ENCODE peak calls at places on chromosomes 1 and 21, in four cellular contexts. One of them, this sample, is unnamed.
A peak's percentile ranks its signal among the peaks of the same experiment; 100 is the strongest.

GRCh38 chr1:2639607-2640521 is 7.0 kb upstream of the MMEL1 start:
- DNase-seq in left lung: no peak
- DNase-seq in activated CD4-positive, CD25-positive, alpha-beta regulatory T cell treated with anti-CD3 and anti-CD28 coated beads, Interleukin-2, amount 50 U/mL, for 72 hours: no peak
- DNase-seq in stimulated activated naive CD8-positive, alpha-beta T cell treated with anti-CD3 and anti-CD28 coated beads, Interleukin-15, Interleukin-2, amounts not matched to agents 100 U/mL and 50 U/mL, for 24 hours: no peak
- DNase-seq in this sample: no peak

GRCh38 chr1:118483245-118484006 is 298.4 kb upstream of the SPAG17 start:
- DNase-seq in left lung: no peak
- DNase-seq in activated CD4-positive, CD25-positive, alpha-beta regulatory T cell treated with anti-CD3 and anti-CD28 coated beads, Interleukin-2, amount 50 U/mL, for 72 hours: no peak
- DNase-seq in stimulated activated naive CD8-positive, alpha-beta T cell treated with anti-CD3 and anti-CD28 coated beads, Interleukin-15, Interleukin-2, amounts not matched to agents 100 U/mL and 50 U/mL, for 24 hours: no peak
- DNase-seq in this sample: no peak

GRCh38 chr1:175373786-175374623 is 181.4 kb upstream of the KIAA0040 start:
- DNase-seq in stimulated activated naive CD8-positive, alpha-beta T cell treated with anti-CD3 and anti-CD28 coated beads, Interleukin-15, Interleukin-2, amounts not matched to agents 100 U/mL and 50 U/mL, for 24 hours: peak; percentile 31
- DNase-seq in left lung: no peak
- DNase-seq in activated CD4-positive, CD25-positive, alpha-beta regulatory T cell treated with anti-CD3 and anti-CD28 coated beads, Interleukin-2, amount 50 U/mL, for 72 hours: no peak
- DNase-seq in this sample: peak; percentile 33

GRCh38 chr1:197356723-197357533 is 88.9 kb downstream of the CRB1 start:
- DNase-seq in left lung: no peak
- DNase-seq in stimulated activated naive CD8-positive, alpha-beta T cell treated with anti-CD3 and anti-CD28 coated beads, Interleukin-15, Interleukin-2, amounts not matched to agents 100 U/mL and 50 U/mL, for 24 hours: no peak
- DNase-seq in activated CD4-positive, CD25-positive, alpha-beta regulatory T cell treated with anti-CD3 and anti-CD28 coated beads, Interleukin-2, amount 50 U/mL, for 72 hours: no peak
- DNase-seq in this sample: peak; percentile 40

GRCh38 chr1:63635681-63636080 is 42.5 kb downstream of the PGM1 start:
- DNase-seq in activated CD4-positive, CD25-positive, alpha-beta regulatory T cell treated with anti-CD3 and anti-CD28 coated beads, Interleukin-2, amount 50 U/mL, for 72 hours: no peak
- DNase-seq in stimulated activated naive CD8-positive, alpha-beta T cell treated with anti-CD3 and anti-CD28 coated beads, Interleukin-15, Interleukin-2, amounts not matched to agents 100 U/mL and 50 U/mL, for 24 hours: no peak
- DNase-seq in left lung: no peak
- DNase-seq in this sample: no peak

GRCh38 chr1:185608166-185608565 is 126.0 kb upstream of the HMCN1 start:
- DNase-seq in activated CD4-positive, CD25-positive, alpha-beta regulatory T cell treated with anti-CD3 and anti-CD28 coated beads, Interleukin-2, amount 50 U/mL, for 72 hours: no peak
- DNase-seq in stimulated activated naive CD8-positive, alpha-beta T cell treated with anti-CD3 and anti-CD28 coated beads, Interleukin-15, Interleukin-2, amounts not matched to agents 100 U/mL and 50 U/mL, for 24 hours: no peak
- DNase-seq in left lung: no peak
- DNase-seq in this sample: no peak

GRCh38 chr1:18928985-18929384 is 26.6 kb upstream of the ALDH4A1 start:
- DNase-seq in left lung: no peak
- DNase-seq in stimulated activated naive CD8-positive, alpha-beta T cell treated with anti-CD3 and anti-CD28 coated beads, Interleukin-15, Interleukin-2, amounts not matched to agents 100 U/mL and 50 U/mL, for 24 hours: no peak
- DNase-seq in activated CD4-positive, CD25-positive, alpha-beta regulatory T cell treated with anti-CD3 and anti-CD28 coated beads, Interleukin-2, amount 50 U/mL, for 72 hours: no peak
- DNase-seq in this sample: no peak

GRCh38 chr1:151135433-151136385 is 10.7 kb downstream of the SEMA6C start:
- DNase-seq in activated CD4-positive, CD25-positive, alpha-beta regulatory T cell treated with anti-CD3 and anti-CD28 coated beads, Interleukin-2, amount 50 U/mL, for 72 hours: peak; percentile 25
- DNase-seq in stimulated activated naive CD8-positive, alpha-beta T cell treated with anti-CD3 and anti-CD28 coated beads, Interleukin-15, Interleukin-2, amounts not matched to agents 100 U/mL and 50 U/mL, for 24 hours: no peak
- DNase-seq in left lung: no peak
- DNase-seq in this sample: no peak

GRCh38 chr1:46489638-46490602 is at the start of gene DMBX1:
- DNase-seq in stimulated activated naive CD8-positive, alpha-beta T cell treated with anti-CD3 and anti-CD28 coated beads, Interleukin-15, Interleukin-2, amounts not matched to agents 100 U/mL and 50 U/mL, for 24 hours: peak; percentile 53
- DNase-seq in left lung: peak; percentile 82
- DNase-seq in activated CD4-positive, CD25-positive, alpha-beta regulatory T cell treated with anti-CD3 and anti-CD28 coated beads, Interleukin-2, amount 50 U/mL, for 72 hours: no peak
- DNase-seq in this sample: no peak

GRCh38 chr1:113536182-113536780 is 146.0 kb downstream of the MAGI3 start:
- DNase-seq in activated CD4-positive, CD25-positive, alpha-beta regulatory T cell treated with anti-CD3 and anti-CD28 coated beads, Interleukin-2, amount 50 U/mL, for 72 hours: no peak
- DNase-seq in left lung: no peak
- DNase-seq in stimulated activated naive CD8-positive, alpha-beta T cell treated with anti-CD3 and anti-CD28 coated beads, Interleukin-15, Interleukin-2, amounts not matched to agents 100 U/mL and 50 U/mL, for 24 hours: no peak
- DNase-seq in this sample: no peak

GRCh38 chr1:203306089-203306969 is 1.0 kb downstream of the BTG2 start:
- DNase-seq in left lung: no peak
- DNase-seq in activated CD4-positive, CD25-positive, alpha-beta regulatory T cell treated with anti-CD3 and anti-CD28 coated beads, Interleukin-2, amount 50 U/mL, for 72 hours: no peak
- DNase-seq in stimulated activated naive CD8-positive, alpha-beta T cell treated with anti-CD3 and anti-CD28 coated beads, Interleukin-15, Interleukin-2, amounts not matched to agents 100 U/mL and 50 U/mL, for 24 hours: peak; percentile 51
- DNase-seq in this sample: peak; percentile 33

GRCh38 chr1:151346082-151346768 is 827 bp downstream of the RFX5 start:
- DNase-seq in activated CD4-positive, CD25-positive, alpha-beta regulatory T cell treated with anti-CD3 and anti-CD28 coated beads, Interleukin-2, amount 50 U/mL, for 72 hours: no peak
- DNase-seq in stimulated activated naive CD8-positive, alpha-beta T cell treated with anti-CD3 and anti-CD28 coated beads, Interleukin-15, Interleukin-2, amounts not matched to agents 100 U/mL and 50 U/mL, for 24 hours: peak; percentile 27
- DNase-seq in left lung: no peak
- DNase-seq in this sample: no peak

GRCh38 chr21:43322805-43323204 is 104.1 kb downstream of the SIK1 start:
- DNase-seq in left lung: no peak
- DNase-seq in activated CD4-positive, CD25-positive, alpha-beta regulatory T cell treated with anti-CD3 and anti-CD28 coated beads, Interleukin-2, amount 50 U/mL, for 72 hours: no peak
- DNase-seq in stimulated activated naive CD8-positive, alpha-beta T cell treated with anti-CD3 and anti-CD28 coated beads, Interleukin-15, Interleukin-2, amounts not matched to agents 100 U/mL and 50 U/mL, for 24 hours: no peak
- DNase-seq in this sample: peak; percentile 31

GRCh38 chr1:228370439-228370940 is 36.1 kb downstream of the TRIM11 start:
- DNase-seq in activated CD4-positive, CD25-positive, alpha-beta regulatory T cell treated with anti-CD3 and anti-CD28 coated beads, Interleukin-2, amount 50 U/mL, for 72 hours: no peak
- DNase-seq in left lung: peak; percentile 71
- DNase-seq in stimulated activated naive CD8-positive, alpha-beta T cell treated with anti-CD3 and anti-CD28 coated beads, Interleukin-15, Interleukin-2, amounts not matched to agents 100 U/mL and 50 U/mL, for 24 hours: no peak
- DNase-seq in this sample: no peak

GRCh38 chr1:48471103-48471502 is 901 bp downstream of the SPATA6 start:
- DNase-seq in left lung: no peak
- DNase-seq in activated CD4-positive, CD25-positive, alpha-beta regulatory T cell treated with anti-CD3 and anti-CD28 coated beads, Interleukin-2, amount 50 U/mL, for 72 hours: no peak
- DNase-seq in stimulated activated naive CD8-positive, alpha-beta T cell treated with anti-CD3 and anti-CD28 coated beads, Interleukin-15, Interleukin-2, amounts not matched to agents 100 U/mL and 50 U/mL, for 24 hours: peak; percentile 4
- DNase-seq in this sample: no peak

GRCh38 chr1:100539836-100540536 is 2.0 kb downstream of the GPR88 start:
- DNase-seq in activated CD4-positive, CD25-positive, alpha-beta regulatory T cell treated with anti-CD3 and anti-CD28 coated beads, Interleukin-2, amount 50 U/mL, for 72 hours: peak; percentile 35
- DNase-seq in stimulated activated naive CD8-positive, alpha-beta T cell treated with anti-CD3 and anti-CD28 coated beads, Interleukin-15, Interleukin-2, amounts not matched to agents 100 U/mL and 50 U/mL, for 24 hours: peak; percentile 29
- DNase-seq in left lung: peak; percentile 79
- DNase-seq in this sample: no peak

GRCh38 chr21:41932576-41933258 is 21.1 kb downstream of the C2CD2 start:
- DNase-seq in stimulated activated naive CD8-positive, alpha-beta T cell treated with anti-CD3 and anti-CD28 coated beads, Interleukin-15, Interleukin-2, amounts not matched to agents 100 U/mL and 50 U/mL, for 24 hours: no peak
- DNase-seq in activated CD4-positive, CD25-positive, alpha-beta regulatory T cell treated with anti-CD3 and anti-CD28 coated beads, Interleukin-2, amount 50 U/mL, for 72 hours: no peak
- DNase-seq in left lung: no peak
- DNase-seq in this sample: no peak

GRCh38 chr21:43001316-43001715 is 27.0 kb downstream of the PKNOX1 start:
- DNase-seq in activated CD4-positive, CD25-positive, alpha-beta regulatory T cell treated with anti-CD3 and anti-CD28 coated beads, Interleukin-2, amount 50 U/mL, for 72 hours: no peak
- DNase-seq in left lung: no peak
- DNase-seq in stimulated activated naive CD8-positive, alpha-beta T cell treated with anti-CD3 and anti-CD28 coated beads, Interleukin-15, Interleukin-2, amounts not matched to agents 100 U/mL and 50 U/mL, for 24 hours: no peak
- DNase-seq in this sample: no peak

GRCh38 chr21:42061195-42061865 is 9.8 kb upstream of the UMODL1 start:
- DNase-seq in stimulated activated naive CD8-positive, alpha-beta T cell treated with anti-CD3 and anti-CD28 coated beads, Interleukin-15, Interleukin-2, amounts not matched to agents 100 U/mL and 50 U/mL, for 24 hours: peak; percentile 33
- DNase-seq in activated CD4-positive, CD25-positive, alpha-beta regulatory T cell treated with anti-CD3 and anti-CD28 coated beads, Interleukin-2, amount 50 U/mL, for 72 hours: peak; percentile 57
- DNase-seq in left lung: peak; percentile 55
- DNase-seq in this sample: peak; percentile 64

GRCh38 chr1:33397994-33398393 is 32.9 kb downstream of the PHC2 start:
- DNase-seq in left lung: no peak
- DNase-seq in activated CD4-positive, CD25-positive, alpha-beta regulatory T cell treated with anti-CD3 and anti-CD28 coated beads, Interleukin-2, amount 50 U/mL, for 72 hours: no peak
- DNase-seq in stimulated activated naive CD8-positive, alpha-beta T cell treated with anti-CD3 and anti-CD28 coated beads, Interleukin-15, Interleukin-2, amounts not matched to agents 100 U/mL and 50 U/mL, for 24 hours: no peak
- DNase-seq in this sample: no peak